ENCODE peak calls at places on chromosomes 6 and 20, in seven cellular contexts. H is transverse colon, K is esophagus squamous epithelium, Q is stomach, I is Panc1, T is MM.1S, Y is GM23248. O is an unnamed sample.

GRCh38 chr6:4220619-4221018 is 85.2 kb upstream of the ECI2 start:
- DNase-seq in H (no peak), K (no peak), Q (no peak), I (no peak), T (no peak), Y (peak; percentile 65), O (no peak)

GRCh38 chr6:1402369-1402768 is 13.0 kb downstream of the FOXF2 start:
- DNase-seq in H (no peak), K (no peak), Q (no peak), I (no peak), T (no peak), Y (no peak), O (no peak)

GRCh38 chr6:6816716-6817115 is 228.2 kb downstream of the LY86 start:
- DNase-seq in H (no peak), K (no peak), Q (no peak), I (no peak), T (no peak), Y (no peak), O (no peak)

GRCh38 chr20:1945134-1945618 is 48.7 kb downstream of the PDYN start:
- DNase-seq in H (peak; percentile 36), K (no peak), Q (peak; percentile 35), I (no peak), T (no peak), Y (peak; percentile 89), O (no peak)

GRCh38 chr20:57030611-57031600 is 235.5 kb downstream of the BMP7 start:
- DNase-seq in H (no peak), K (no peak), Q (no peak), I (no peak), T (no peak), Y (peak; percentile 79), O (no peak)

GRCh38 chr6:112415366-112415765 is 68.2 kb downstream of the RFPL4B start:
- DNase-seq in H (no peak), K (no peak), Q (no peak), I (no peak), T (no peak), Y (no peak), O (no peak)

GRCh38 chr6:138785980-138786379 is 9.9 kb upstream of the ECT2L start:
- DNase-seq in H (no peak), K (no peak), Q (no peak), I (no peak), T (no peak), Y (no peak), O (no peak)

GRCh38 chr20:44745560-44746366 is at the start of gene KCNK15:
- DNase-seq in H (peak; percentile 34), K (no peak), Q (peak; percentile 62), I (no peak), T (no peak), Y (peak; percentile 71), O (no peak)

GRCh38 chr6:126228001-126228791 is 111.7 kb upstream of the CENPW start:
- DNase-seq in H (no peak), K (no peak), Q (no peak), I (no peak), T (no peak), Y (no peak), O (no peak)

GRCh38 chr6:132300323-132300949 is 100.8 kb downstream of the MOXD1 start:
- DNase-seq in H (peak; percentile 19), K (no peak), Q (peak; percentile 45), I (peak; percentile 20), T (peak; percentile 64), Y (peak; percentile 81), O (peak; percentile 53)

GRCh38 chr20:47370850-47371782 is 14.6 kb upstream of the ZMYND8 start:
- DNase-seq in H (no peak), K (no peak), Q (no peak), I (no peak), T (no peak), Y (no peak), O (peak; percentile 43)

GRCh38 chr20:17866234-17867001 is 102.2 kb downstream of the SNX5 start:
- DNase-seq in H (no peak), K (no peak), Q (no peak), I (no peak), T (no peak), Y (no peak), O (no peak)

GRCh38 chr20:37344506-37345338 is 1.2 kb upstream of the SRC start:
- DNase-seq in H (peak; percentile 87), K (no peak), Q (peak; percentile 87), I (no peak), T (no peak), Y (no peak), O (peak; percentile 68)

GRCh38 chr20:31572701-31573554 is 32.2 kb upstream of the ID1 start:
- DNase-seq in H (peak; percentile 96), K (peak; percentile 74), Q (peak; percentile 96), I (peak; percentile 98), T (peak; percentile 94), Y (peak; percentile 99), O (peak; percentile 83)

GRCh38 chr20:31570021-31570463 is 35.0 kb upstream of the ID1 start:
- DNase-seq in H (no peak), K (no peak), Q (no peak), I (no peak), T (no peak), Y (peak; percentile 62), O (no peak)

GRCh38 chr20:31570735-31571617 is 34.1 kb upstream of the ID1 start:
- DNase-seq in H (peak; percentile 25), K (no peak), Q (no peak), I (no peak), T (no peak), Y (peak; percentile 96), O (no peak)

GRCh38 chr20:31573555-31574295 is 31.4 kb upstream of the ID1 start:
- DNase-seq in H (peak; percentile 31), K (no peak), Q (no peak), I (no peak), T (no peak), Y (peak; percentile 34), O (peak; percentile 60)

GRCh38 chr20:31572042-31572700 is 32.9 kb upstream of the ID1 start:
- DNase-seq in H (no peak), K (no peak), Q (no peak), I (no peak), T (peak; percentile 60), Y (no peak), O (no peak)
- H3K4me3 ChIP-seq in H (peak overlapping the region; percentile 60), K (peak overlapping the region; percentile 68), Q (peak overlapping the region; percentile 46), I (peak overlapping the region; percentile 75), T (peak overlapping the region; percentile 66), Y (no peak overlapping the region), O (peak overlapping the region; percentile 14)

DNA sequence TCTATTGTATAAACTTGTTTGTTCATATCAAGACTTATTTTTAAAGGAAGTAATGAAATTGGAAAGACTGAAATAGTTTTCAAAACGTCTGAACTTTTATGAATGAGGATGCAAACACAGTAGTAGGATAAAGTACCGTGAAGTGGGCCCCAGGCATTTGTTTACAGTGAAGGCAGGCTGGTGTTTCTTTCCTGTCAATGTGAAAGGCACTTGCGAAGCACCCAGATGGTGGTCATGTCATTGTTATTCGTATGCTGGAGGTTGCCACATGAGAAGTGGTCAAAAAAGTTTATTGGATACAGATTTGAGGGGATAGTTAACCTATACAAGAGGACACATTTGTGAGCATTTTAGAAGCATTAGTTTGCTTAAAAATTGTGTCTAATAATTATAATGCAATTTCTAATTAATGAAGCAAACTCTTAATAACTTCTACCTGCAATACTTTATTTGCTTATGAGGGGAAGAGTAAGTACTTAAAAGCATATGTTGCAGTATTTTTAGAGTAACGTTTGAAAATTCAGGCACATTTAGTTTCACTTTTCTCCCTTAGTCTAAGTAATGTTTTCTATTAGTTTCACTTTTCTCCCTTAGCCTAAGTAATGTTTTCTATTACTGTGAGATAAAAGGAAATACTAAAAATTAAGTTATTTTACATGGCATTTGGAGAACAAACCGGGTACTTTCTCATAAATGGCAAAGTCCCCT is 120.8 kb upstream of the CLDN20 start:
- DNase-seq in H (no peak), K (no peak), Q (no peak), I (no peak), T (no peak), Y (peak; percentile 53), O (no peak)
- H3K4me3 ChIP-seq in H (peak overlapping the region; percentile 4), K (peak overlapping the region; percentile 41), Q (peak overlapping the region; percentile 15), I (peak overlapping the region; percentile 29), T (no peak overlapping the region), Y (peak overlapping the region; percentile 70), O (no peak overlapping the region)

DNA sequence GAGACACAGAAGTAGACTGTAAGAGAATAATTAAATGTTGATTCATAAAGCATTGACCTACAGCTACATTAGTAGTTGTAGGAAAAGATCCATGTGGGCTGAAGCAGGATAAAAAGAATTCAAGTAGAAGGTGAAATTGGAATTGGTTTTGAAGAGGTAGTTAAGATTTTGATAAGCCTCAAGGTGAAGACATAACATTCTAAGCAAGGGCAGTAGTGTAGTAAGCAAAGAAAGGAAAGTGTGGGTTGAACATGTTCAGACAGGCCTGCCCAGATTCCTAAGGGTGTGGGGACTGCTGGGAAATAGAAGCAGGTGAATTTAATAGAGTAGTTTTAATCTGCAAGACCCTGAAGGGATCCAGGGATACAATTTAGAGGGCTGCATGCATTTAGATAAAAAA is 19.0 kb downstream of the TAB2 start:
- DNase-seq in H (no peak), K (no peak), Q (no peak), I (no peak), T (no peak), Y (peak; percentile 39), O (no peak)
- H3K4me3 ChIP-seq in H (no peak overlapping the region), K (peak overlapping the region; percentile 14), Q (no peak overlapping the region), I (no peak overlapping the region), T (no peak overlapping the region), Y (no peak overlapping the region), O (no peak overlapping the region)

GRCh38 chr6:26020291-26020982 is 57.8 kb downstream of the TRIM38 start:
- DNase-seq in H (peak; percentile 87), K (no peak), Q (peak; percentile 88), I (no peak), T (peak; percentile 83), Y (peak; percentile 92), O (peak; percentile 80)

GRCh38 chr6:26020983-26021349 is 58.4 kb downstream of the TRIM38 start:
- DNase-seq in H (peak; percentile 67), K (no peak), Q (peak; percentile 64), I (no peak), T (no peak), Y (peak; percentile 81), O (peak; percentile 75)

GRCh38 chr6:26019261-26019845 is 56.8 kb downstream of the TRIM38 start:
- DNase-seq in H (no peak), K (no peak), Q (no peak), I (no peak), T (no peak), Y (no peak), O (no peak)

GRCh38 chr6:26017567-26017966 is 55.0 kb downstream of the TRIM38 start:
- DNase-seq in H (peak; percentile 42), K (no peak), Q (peak; percentile 56), I (no peak), T (peak; percentile 34), Y (peak; percentile 96), O (no peak)

DNA sequence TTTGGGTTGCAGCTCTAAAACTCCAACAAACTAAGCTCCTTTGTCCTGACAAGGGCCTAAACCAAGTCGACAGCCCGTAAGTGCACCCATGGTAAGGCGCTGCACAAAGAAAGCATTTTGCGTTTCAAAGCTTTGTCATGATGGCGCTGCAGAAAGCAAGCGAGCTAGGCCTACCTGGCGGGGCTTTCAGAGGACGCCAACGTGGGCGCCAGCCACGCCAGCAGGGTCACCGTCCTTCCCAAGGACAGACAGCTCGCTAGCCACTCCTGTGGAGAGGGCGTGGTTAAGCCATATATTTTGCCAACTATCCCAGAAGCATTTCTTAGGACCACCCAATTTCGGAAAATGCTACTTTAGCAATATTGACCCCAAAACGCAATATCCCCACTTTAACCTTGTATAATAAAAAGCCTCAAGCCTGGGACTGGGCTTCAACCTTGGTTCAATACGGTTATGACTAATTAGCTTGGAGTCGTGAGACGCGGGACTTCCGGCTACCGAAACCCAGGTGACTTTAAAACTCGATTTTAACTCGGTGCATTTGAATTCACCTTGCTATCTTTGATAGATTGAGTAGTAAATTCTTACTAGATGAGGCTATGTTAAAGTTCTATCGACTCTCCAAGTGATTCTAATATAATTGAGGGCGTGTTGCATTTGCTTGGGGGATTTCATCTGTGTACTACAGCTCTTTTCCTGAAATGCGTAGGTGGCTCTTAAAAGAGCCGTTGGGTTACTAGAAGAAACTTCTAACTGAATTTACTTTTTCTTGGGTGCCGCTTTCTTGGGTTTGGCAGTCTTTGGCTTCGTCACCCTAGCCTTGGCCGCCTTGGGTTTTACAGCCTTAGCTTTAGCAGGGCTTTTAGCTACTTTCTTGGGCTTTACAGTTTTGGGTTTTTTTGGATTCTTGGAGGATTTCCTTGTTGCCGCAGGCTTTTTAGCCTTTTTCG is 54.0 kb downstream of the TRIM38 start:
- DNase-seq in H (no peak), K (no peak), Q (no peak), I (no peak), T (no peak), Y (peak; percentile 55), O (no peak)
- H3K4me3 ChIP-seq in H (peak overlapping the region; percentile 30), K (peak overlapping the region; percentile 61), Q (peak overlapping the region; percentile 22), I (no peak overlapping the region), T (peak overlapping the region; percentile 26), Y (peak overlapping the region; percentile 73), O (no peak overlapping the region)

O was measured in A549.